ENCODE peak calls at places on chromosomes 3 and 15, in ten cellular contexts. One of them, this sample, is unnamed.
A peak's percentile ranks its signal among the peaks of the same experiment; 100 is the strongest.

GRCh38 chr3:52218953-52219650 is 6.3 kb downstream of the TLR9 start:
- DNase-seq in activated naive CD8-positive, alpha-beta T cell treated with anti-CD3 and anti-CD28 coated beads for 36 hours: no peak
- DNase-seq in naive B cell: no peak
- DNase-seq in endothelial cell: no peak
- DNase-seq in left ventricle myocardium superior: no peak
- DNase-seq in progenitor cell of endocrine pancreas: no peak
- DNase-seq in cardiac fibroblast: peak; percentile 38
- DNase-seq in activated T-helper 1 cell treated with anti-CD3 and anti-CD28 coated beads, Interleukin-12 subunit alpha, Interleukin-12 subunit beta, Interleukin-2, Interleukin-4 antibody, amounts not matched to agents 30 ng/mL and 10 ng/mL and 1 ng/mL, durations not matched to agents 14 hours and 24 hours and 36 hours: no peak
- DNase-seq in NCI-H226: no peak
- DNase-seq in DMS153: no peak
- DNase-seq in this sample: peak; percentile 54

GRCh38 chr3:143727391-143727790 is 120.9 kb downstream of the SLC9A9 start:
- DNase-seq in activated T-helper 1 cell treated with anti-CD3 and anti-CD28 coated beads, Interleukin-12 subunit alpha, Interleukin-12 subunit beta, Interleukin-2, Interleukin-4 antibody, amounts not matched to agents 30 ng/mL and 10 ng/mL and 1 ng/mL, durations not matched to agents 14 hours and 24 hours and 36 hours: no peak
- DNase-seq in progenitor cell of endocrine pancreas: no peak
- DNase-seq in endothelial cell: no peak
- DNase-seq in activated naive CD8-positive, alpha-beta T cell treated with anti-CD3 and anti-CD28 coated beads for 36 hours: no peak
- DNase-seq in NCI-H226: no peak
- DNase-seq in DMS153: no peak
- DNase-seq in naive B cell: no peak
- DNase-seq in cardiac fibroblast: peak; percentile 11
- DNase-seq in left ventricle myocardium superior: no peak
- DNase-seq in this sample: no peak

GRCh38 chr3:129627350-129628168 is 21.1 kb upstream of the PLXND1 start:
- DNase-seq in activated T-helper 1 cell treated with anti-CD3 and anti-CD28 coated beads, Interleukin-12 subunit alpha, Interleukin-12 subunit beta, Interleukin-2, Interleukin-4 antibody, amounts not matched to agents 30 ng/mL and 10 ng/mL and 1 ng/mL, durations not matched to agents 14 hours and 24 hours and 36 hours: peak; percentile 22
- DNase-seq in left ventricle myocardium superior: peak; percentile 75
- DNase-seq in NCI-H226: peak; percentile 82
- DNase-seq in activated naive CD8-positive, alpha-beta T cell treated with anti-CD3 and anti-CD28 coated beads for 36 hours: peak; percentile 68
- DNase-seq in endothelial cell: peak; percentile 74
- DNase-seq in naive B cell: peak; percentile 53
- DNase-seq in cardiac fibroblast: peak; percentile 89
- DNase-seq in DMS153: peak; percentile 61
- DNase-seq in progenitor cell of endocrine pancreas: peak; percentile 54
- DNase-seq in this sample: peak; percentile 77

GRCh38 chr15:77032052-77032646 is 37.2 kb downstream of the PSTPIP1 start:
- DNase-seq in cardiac fibroblast: no peak
- DNase-seq in progenitor cell of endocrine pancreas: peak; percentile 8
- DNase-seq in left ventricle myocardium superior: peak; percentile 21
- DNase-seq in activated naive CD8-positive, alpha-beta T cell treated with anti-CD3 and anti-CD28 coated beads for 36 hours: no peak
- DNase-seq in DMS153: no peak
- DNase-seq in endothelial cell: peak; percentile 4
- DNase-seq in activated T-helper 1 cell treated with anti-CD3 and anti-CD28 coated beads, Interleukin-12 subunit alpha, Interleukin-12 subunit beta, Interleukin-2, Interleukin-4 antibody, amounts not matched to agents 30 ng/mL and 10 ng/mL and 1 ng/mL, durations not matched to agents 14 hours and 24 hours and 36 hours: no peak
- DNase-seq in naive B cell: no peak
- DNase-seq in NCI-H226: no peak
- DNase-seq in this sample: no peak

GRCh38 chr3:13705702-13706280 is 156.9 kb downstream of the FBLN2 start:
- DNase-seq in endothelial cell: no peak
- DNase-seq in cardiac fibroblast: no peak
- DNase-seq in DMS153: no peak
- DNase-seq in activated naive CD8-positive, alpha-beta T cell treated with anti-CD3 and anti-CD28 coated beads for 36 hours: no peak
- DNase-seq in progenitor cell of endocrine pancreas: no peak
- DNase-seq in naive B cell: no peak
- DNase-seq in NCI-H226: no peak
- DNase-seq in left ventricle myocardium superior: no peak
- DNase-seq in activated T-helper 1 cell treated with anti-CD3 and anti-CD28 coated beads, Interleukin-12 subunit alpha, Interleukin-12 subunit beta, Interleukin-2, Interleukin-4 antibody, amounts not matched to agents 30 ng/mL and 10 ng/mL and 1 ng/mL, durations not matched to agents 14 hours and 24 hours and 36 hours: no peak
- DNase-seq in this sample: no peak

GRCh38 chr3:24493951-24494615 is 567 bp downstream of the THRB start:
- DNase-seq in endothelial cell: peak; percentile 25
- DNase-seq in activated T-helper 1 cell treated with anti-CD3 and anti-CD28 coated beads, Interleukin-12 subunit alpha, Interleukin-12 subunit beta, Interleukin-2, Interleukin-4 antibody, amounts not matched to agents 30 ng/mL and 10 ng/mL and 1 ng/mL, durations not matched to agents 14 hours and 24 hours and 36 hours: no peak
- DNase-seq in left ventricle myocardium superior: peak; percentile 91
- DNase-seq in cardiac fibroblast: peak; percentile 56
- DNase-seq in DMS153: no peak
- DNase-seq in activated naive CD8-positive, alpha-beta T cell treated with anti-CD3 and anti-CD28 coated beads for 36 hours: no peak
- DNase-seq in naive B cell: peak; percentile 52
- DNase-seq in NCI-H226: no peak
- DNase-seq in progenitor cell of endocrine pancreas: peak; percentile 41
- DNase-seq in this sample: peak; percentile 81

GRCh38 chr15:26178821-26179220 is 315.7 kb upstream of the ATP10A start:
- DNase-seq in DMS153: no peak
- DNase-seq in left ventricle myocardium superior: no peak
- DNase-seq in progenitor cell of endocrine pancreas: no peak
- DNase-seq in naive B cell: no peak
- DNase-seq in NCI-H226: no peak
- DNase-seq in cardiac fibroblast: no peak
- DNase-seq in activated T-helper 1 cell treated with anti-CD3 and anti-CD28 coated beads, Interleukin-12 subunit alpha, Interleukin-12 subunit beta, Interleukin-2, Interleukin-4 antibody, amounts not matched to agents 30 ng/mL and 10 ng/mL and 1 ng/mL, durations not matched to agents 14 hours and 24 hours and 36 hours: no peak
- DNase-seq in activated naive CD8-positive, alpha-beta T cell treated with anti-CD3 and anti-CD28 coated beads for 36 hours: no peak
- DNase-seq in endothelial cell: no peak
- DNase-seq in this sample: no peak

GRCh38 chr3:189537135-189537534 is 94.1 kb upstream of the TP63 start:
- DNase-seq in cardiac fibroblast: no peak
- DNase-seq in endothelial cell: no peak
- DNase-seq in left ventricle myocardium superior: no peak
- DNase-seq in activated naive CD8-positive, alpha-beta T cell treated with anti-CD3 and anti-CD28 coated beads for 36 hours: no peak
- DNase-seq in activated T-helper 1 cell treated with anti-CD3 and anti-CD28 coated beads, Interleukin-12 subunit alpha, Interleukin-12 subunit beta, Interleukin-2, Interleukin-4 antibody, amounts not matched to agents 30 ng/mL and 10 ng/mL and 1 ng/mL, durations not matched to agents 14 hours and 24 hours and 36 hours: no peak
- DNase-seq in naive B cell: no peak
- DNase-seq in NCI-H226: no peak
- DNase-seq in DMS153: no peak
- DNase-seq in progenitor cell of endocrine pancreas: no peak
- DNase-seq in this sample: no peak

GRCh38 chr3:185939721-185940120 is 1.9 kb upstream of the TRA2B start:
- DNase-seq in NCI-H226: no peak
- DNase-seq in activated naive CD8-positive, alpha-beta T cell treated with anti-CD3 and anti-CD28 coated beads for 36 hours: no peak
- DNase-seq in cardiac fibroblast: no peak
- DNase-seq in endothelial cell: no peak
- DNase-seq in progenitor cell of endocrine pancreas: no peak
- DNase-seq in left ventricle myocardium superior: no peak
- DNase-seq in naive B cell: no peak
- DNase-seq in activated T-helper 1 cell treated with anti-CD3 and anti-CD28 coated beads, Interleukin-12 subunit alpha, Interleukin-12 subunit beta, Interleukin-2, Interleukin-4 antibody, amounts not matched to agents 30 ng/mL and 10 ng/mL and 1 ng/mL, durations not matched to agents 14 hours and 24 hours and 36 hours: no peak
- DNase-seq in DMS153: no peak
- DNase-seq in this sample: no peak

GRCh38 chr15:69225355-69226027 is 65.1 kb downstream of the GLCE start:
- DNase-seq in activated T-helper 1 cell treated with anti-CD3 and anti-CD28 coated beads, Interleukin-12 subunit alpha, Interleukin-12 subunit beta, Interleukin-2, Interleukin-4 antibody, amounts not matched to agents 30 ng/mL and 10 ng/mL and 1 ng/mL, durations not matched to agents 14 hours and 24 hours and 36 hours: no peak
- DNase-seq in left ventricle myocardium superior: no peak
- DNase-seq in progenitor cell of endocrine pancreas: no peak
- DNase-seq in naive B cell: no peak
- DNase-seq in DMS153: no peak
- DNase-seq in cardiac fibroblast: peak; percentile 71
- DNase-seq in activated naive CD8-positive, alpha-beta T cell treated with anti-CD3 and anti-CD28 coated beads for 36 hours: no peak
- DNase-seq in endothelial cell: no peak
- DNase-seq in NCI-H226: peak; percentile 2
- DNase-seq in this sample: no peak

GRCh38 chr3:11212301-11212613 is 58.0 kb downstream of the HRH1 start:
- DNase-seq in left ventricle myocardium superior: no peak
- DNase-seq in activated T-helper 1 cell treated with anti-CD3 and anti-CD28 coated beads, Interleukin-12 subunit alpha, Interleukin-12 subunit beta, Interleukin-2, Interleukin-4 antibody, amounts not matched to agents 30 ng/mL and 10 ng/mL and 1 ng/mL, durations not matched to agents 14 hours and 24 hours and 36 hours: no peak
- DNase-seq in DMS153: no peak
- DNase-seq in endothelial cell: no peak
- DNase-seq in cardiac fibroblast: peak; percentile 55
- DNase-seq in NCI-H226: no peak
- DNase-seq in naive B cell: no peak
- DNase-seq in activated naive CD8-positive, alpha-beta T cell treated with anti-CD3 and anti-CD28 coated beads for 36 hours: no peak
- DNase-seq in progenitor cell of endocrine pancreas: no peak
- DNase-seq in this sample: no peak

GRCh38 chr15:66713843-66714508 is 11.9 kb downstream of the SMAD6 start:
- DNase-seq in DMS153: no peak
- DNase-seq in progenitor cell of endocrine pancreas: no peak
- DNase-seq in activated naive CD8-positive, alpha-beta T cell treated with anti-CD3 and anti-CD28 coated beads for 36 hours: no peak
- DNase-seq in NCI-H226: no peak
- DNase-seq in cardiac fibroblast: no peak
- DNase-seq in endothelial cell: no peak
- DNase-seq in left ventricle myocardium superior: no peak
- DNase-seq in activated T-helper 1 cell treated with anti-CD3 and anti-CD28 coated beads, Interleukin-12 subunit alpha, Interleukin-12 subunit beta, Interleukin-2, Interleukin-4 antibody, amounts not matched to agents 30 ng/mL and 10 ng/mL and 1 ng/mL, durations not matched to agents 14 hours and 24 hours and 36 hours: no peak
- DNase-seq in naive B cell: no peak
- DNase-seq in this sample: no peak